ENCODE peak calls at places on chromosome 6, in seven cellular contexts. X, Q, F, D, Z, A and S are unnamed samples.

GRCh38 chr6:146904596-146904995 is 299.6 kb upstream of the STXBP5 start:
- DNase-seq in X (no peak), Q (no peak), A (no peak), Z (no peak), F (no peak), D (no peak), S (no peak)

GRCh38 chr6:112640895-112641294 is 293.8 kb downstream of the RFPL4B start:
- DNase-seq in Q (peak; percentile 69), D (no peak), X (no peak), A (peak; percentile 79), Z (no peak), F (no peak), S (peak; percentile 32)

GRCh38 chr6:113903666-113904330 is 46.7 kb downstream of the MARCKS start:
- DNase-seq in D (peak; percentile 63), Q (peak; percentile 77), F (no peak), Z (peak; percentile 20), A (peak; percentile 23), X (no peak), S (no peak)

GRCh38 chr6:105484238-105485161 is 81.6 kb upstream of the PREP start:
- DNase-seq in X (no peak), F (no peak), A (peak; percentile 66), Z (peak; percentile 10), Q (peak; percentile 74), D (peak; percentile 63), S (peak; percentile 33)

GRCh38 chr6:128376952-128377503 is 143.4 kb downstream of the PTPRK start:
- DNase-seq in F (no peak), D (no peak), X (no peak), A (no peak), Q (no peak), Z (no peak), S (no peak)

GRCh38 chr6:119347466-119348307 is 1.9 kb downstream of the MAN1A1 start:
- DNase-seq in A (no peak), Q (no peak), X (peak; percentile 16), Z (no peak), D (peak; percentile 70), F (no peak), S (no peak)

GRCh38 chr6:37141291-37142046 is 28.5 kb upstream of the PIM1 start:
- DNase-seq in Q (peak; percentile 28), Z (no peak), D (peak; percentile 62), F (no peak), X (no peak), A (peak; percentile 80), S (no peak)

GRCh38 chr6:148629197-148629909 is 117.5 kb upstream of the UST start:
- DNase-seq in Z (no peak), X (no peak), D (no peak), Q (peak; percentile 53), A (peak; percentile 8), F (no peak), S (no peak)

GRCh38 chr6:155377061-155377460 is 62.8 kb upstream of the TFB1M start:
- DNase-seq in D (no peak), F (no peak), X (no peak), Z (no peak), A (peak; percentile 92), Q (peak; percentile 94), S (no peak)

GRCh38 chr6:118260833-118261232 is 287.3 kb upstream of the PLN start:
- DNase-seq in X (no peak), D (no peak), Z (no peak), Q (no peak), A (no peak), F (no peak), S (no peak)

GRCh38 chr6:140475086-140475485 is 1100.6 kb upstream of the CITED2 start:
- DNase-seq in F (no peak), Q (no peak), Z (no peak), D (no peak), X (no peak), A (peak; percentile 38), S (no peak)

GRCh38 chr6:45880139-45880538 is 135.5 kb downstream of the CLIC5 start:
- DNase-seq in F (no peak), Z (no peak), Q (no peak), A (no peak), X (no peak), D (peak; percentile 76), S (no peak)

GRCh38 chr6:35787266-35788218 is 6.7 kb downstream of the CLPSL1 start:
- DNase-seq in D (no peak), F (no peak), X (no peak), A (no peak), Q (no peak), Z (no peak), S (no peak)

GRCh38 chr6:118719351-118720124 is 68.1 kb upstream of the CEP85L start:
- DNase-seq in Z (no peak), X (peak; percentile 37), A (no peak), F (no peak), Q (no peak), D (no peak), S (no peak)

GRCh38 chr6:146905313-146905712 is 298.9 kb upstream of the STXBP5 start:
- DNase-seq in F (peak; percentile 42), A (peak; percentile 64), X (no peak), Q (peak; percentile 49), D (no peak), Z (peak; percentile 22), S (no peak)

GRCh38 chr6:30770164-30770563 is 25.8 kb upstream of the IER3 start:
- DNase-seq in F (no peak), X (no peak), Q (peak; percentile 58), D (no peak), Z (no peak), A (peak; percentile 75), S (no peak)

GRCh38 chr6:125546827-125547226 is 202.6 kb upstream of the HEY2 start:
- DNase-seq in X (no peak), A (peak; percentile 8), Q (peak; percentile 31), F (no peak), Z (no peak), D (no peak), S (peak; percentile 26)

GRCh38 chr6:76609160-76609559 is 536.7 kb upstream of the IMPG1 start:
- DNase-seq in X (no peak), A (no peak), Z (no peak), F (no peak), D (no peak), Q (no peak), S (no peak)

GRCh38 chr6:69933239-69933638 is 66.9 kb downstream of the COL19A1 start:
- DNase-seq in D (no peak), Z (no peak), F (no peak), X (no peak), A (no peak), Q (peak; percentile 53), S (peak; percentile 38)

GRCh38 chr6:77837034-77837784 is 184.4 kb downstream of the MEI4 start:
- DNase-seq in D (no peak), Z (no peak), A (no peak), X (no peak), Q (no peak), F (no peak), S (no peak)

GRCh38 chr6:112010328-112010727 is 43.6 kb upstream of the CCN6 start:
- DNase-seq in A (no peak), F (no peak), Z (no peak), X (no peak), Q (peak; percentile 32), D (no peak), S (peak; percentile 14)

GRCh38 chr6:42403831-42404230 is 47.9 kb downstream of the TRERF1 start:
- DNase-seq in A (no peak), X (no peak), D (no peak), Z (no peak), F (no peak), Q (no peak), S (no peak)

GRCh38 chr6:145051661-145052060 is 683.7 kb downstream of the EPM2A start:
- DNase-seq in X (no peak), F (no peak), Z (no peak), A (no peak), D (no peak), Q (peak; percentile 26), S (no peak)

GRCh38 chr6:31094389-31094881 is 17.9 kb downstream of the C6orf15 start:
- DNase-seq in Q (no peak), F (no peak), X (peak; percentile 31), A (no peak), D (no peak), Z (peak; percentile 64), S (no peak)